ENCODE peak calls at places on chromosomes 2 and 18, in five cellular contexts. A is prostate gland, Z is right lobe of liver, T is psoas muscle, Y is heart right ventricle. H is an unnamed sample.

GRCh38 chr18:64037812-64038414 is 68.0 kb downstream of the SERPINB8 start:
- DNase-seq in A (no peak), Y (no peak), T (no peak), Z (no peak), H (no peak)

GRCh38 chr2:172415759-172416158 is 11.6 kb upstream of the ITGA6 start:
- DNase-seq in Z (no peak), A (no peak), Y (no peak), T (no peak), H (no peak)

GRCh38 chr18:42233908-42234307 is 278.9 kb downstream of the PIK3C3 start:
- DNase-seq in Y (no peak), Z (no peak), T (no peak), A (no peak), H (no peak)

GRCh38 chr2:235534608-235535422 is 41.0 kb downstream of the AGAP1 start:
- DNase-seq in T (no peak), A (no peak), Y (no peak), Z (no peak), H (no peak)

GRCh38 chr2:165791811-165792454 is 2.1 kb downstream of the GALNT3 start:
- DNase-seq in T (no peak), A (no peak), Y (no peak), Z (no peak), H (no peak)

GRCh38 chr18:28715206-28715605 is 538.3 kb upstream of the CDH2 start:
- DNase-seq in Z (no peak), Y (no peak), A (no peak), T (no peak), H (no peak)

GRCh38 chr2:47339745-47340541 is 63.0 kb upstream of the MSH2 start:
- DNase-seq in Y (no peak), A (peak; percentile 59), T (no peak), Z (no peak), H (peak; percentile 35)

GRCh38 chr2:32418777-32419176 is 62.0 kb downstream of the BIRC6 start:
- DNase-seq in Z (no peak), A (no peak), T (no peak), Y (no peak), H (no peak)

GRCh38 chr2:241225545-241225944 is 37.1 kb downstream of the ANO7 start:
- DNase-seq in A (no peak), Y (no peak), Z (no peak), T (peak; percentile 22), H (no peak)

GRCh38 chr2:161004379-161004778 is 155.8 kb upstream of the TANK start:
- DNase-seq in T (no peak), Y (no peak), Z (no peak), A (no peak), H (no peak)
- TF ChIP-seq CTCF in T (peak; percentile 17), Y (no peak), Z (no peak), A (peak; percentile 31), H (no peak)

DNA sequence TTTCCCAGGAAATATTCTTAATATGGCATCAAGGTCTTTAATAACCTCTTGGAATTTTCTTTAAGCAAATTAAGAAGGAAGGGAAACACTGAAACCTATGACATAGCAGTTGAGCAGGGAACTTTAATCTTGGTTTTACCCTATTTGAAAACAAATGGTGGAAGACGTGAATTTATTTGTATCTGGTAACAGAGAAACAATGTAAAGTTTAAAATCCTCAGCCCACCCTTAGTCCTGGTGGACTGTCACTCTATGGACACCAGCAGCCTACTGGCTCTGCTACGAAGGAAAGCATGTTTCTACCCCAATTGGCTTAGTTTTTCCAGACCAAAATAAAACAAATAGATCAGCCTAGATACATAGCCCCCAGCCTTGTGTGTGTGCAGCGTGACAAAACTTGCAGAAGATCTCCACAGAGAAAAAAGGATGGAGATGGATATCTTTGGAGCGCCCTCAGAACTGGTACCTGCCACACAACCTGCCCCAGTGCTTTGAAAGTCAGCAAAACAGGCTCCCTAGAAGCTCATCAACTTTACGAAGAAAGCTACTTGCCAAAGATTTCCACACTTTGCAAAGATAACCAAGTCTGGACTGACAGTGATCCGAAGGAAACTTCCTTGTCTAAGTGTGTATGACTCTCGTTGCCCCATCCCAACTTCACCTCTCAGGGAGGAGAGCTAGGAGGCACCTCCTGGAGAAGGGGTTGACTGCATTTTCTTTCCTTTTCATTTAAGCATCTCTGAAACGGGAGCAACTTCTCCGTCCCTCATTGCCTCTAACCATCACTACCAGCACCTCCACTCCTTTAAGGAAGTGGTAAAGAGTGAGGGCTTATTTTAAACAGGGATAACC is 7.3 kb downstream of the ZEB2 start:
- DNase-seq in Z (no peak), T (no peak), Y (no peak), A (no peak), H (no peak)
- H3K27ac ChIP-seq in Z (peak overlapping the region; percentile 89), T (peak overlapping the region; percentile 96), Y (peak overlapping the region; percentile 96), A (peak overlapping the region; percentile 84), H (peak overlapping the region; percentile 97)

DNA sequence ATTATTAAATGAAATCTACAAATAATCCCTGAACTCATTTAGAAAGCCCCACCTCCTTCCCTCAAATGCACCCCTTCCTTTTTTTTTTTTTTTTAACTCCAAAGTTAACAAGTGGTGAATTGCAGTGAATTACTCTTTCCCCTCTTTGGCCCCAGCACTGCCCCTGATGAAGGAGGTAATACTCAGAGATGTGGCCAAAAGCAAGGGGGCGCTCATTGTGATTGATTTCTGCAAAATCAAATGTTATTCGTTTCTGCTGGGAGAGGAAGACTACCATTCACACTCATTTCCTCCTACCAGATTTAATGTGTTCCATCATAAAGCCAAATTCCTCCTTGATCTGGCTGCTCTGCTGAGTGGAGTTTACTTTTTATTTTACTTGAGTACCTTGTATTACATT is 259.4 kb downstream of the GPD2 start:
- DNase-seq in A (no peak), Z (no peak), T (no peak), Y (no peak), H (no peak)
- TF ChIP-seq CTCF in A (no peak), Z (no peak), T (no peak), Y (no peak), H (no peak)

GRCh38 chr2:121375621-121376159 is 90.7 kb upstream of the TFCP2L1 start:
- DNase-seq in Z (no peak), T (no peak), A (no peak), Y (no peak), H (no peak)

GRCh38 chr2:121372082-121372481 is 87.1 kb upstream of the TFCP2L1 start:
- DNase-seq in Z (no peak), A (no peak), T (no peak), Y (no peak), H (no peak)

GRCh38 chr2:121368841-121369240 is 83.8 kb upstream of the TFCP2L1 start:
- DNase-seq in T (no peak), Z (no peak), A (no peak), Y (no peak), H (no peak)

GRCh38 chr2:121376851-121377250 is 91.8 kb upstream of the TFCP2L1 start:
- DNase-seq in Y (no peak), T (no peak), A (no peak), Z (no peak), H (no peak)

GRCh38 chr2:121372756-121373353 is 87.9 kb upstream of the TFCP2L1 start:
- DNase-seq in T (no peak), A (no peak), Y (no peak), Z (no peak), H (no peak)
- H3K27ac ChIP-seq in T (no peak overlapping the region), A (no peak overlapping the region), Y (no peak overlapping the region), Z (no peak overlapping the region), H (no peak overlapping the region)